ENCODE peak calls at places on chromosomes 6 and 20, in six cellular contexts. A is tibial nerve, H is HepG2, F is ovary, K is A549, U is stomach. T is an unnamed sample.

GRCh38 chr6:128464790-128465189 is 55.6 kb downstream of the PTPRK start:
- DNase-seq in A (no peak), H (no peak), K (no peak), F (no peak), U (no peak), T (no peak)

GRCh38 chr20:23440004-23440403 is 519 bp downstream of the CSTL1 start:
- DNase-seq in A (no peak), H (no peak), K (no peak), U (no peak), F (no peak), T (no peak)

GRCh38 chr20:36062799-36063198 is 91.7 kb upstream of the EPB41L1 start:
- DNase-seq in F (no peak), A (no peak), U (no peak), K (peak), H (no peak), T (no peak)

GRCh38 chr6:12577124-12577845 is 139.3 kb upstream of the PHACTR1 start:
- DNase-seq in A (no peak), H (no peak), F (no peak), U (no peak), K (no peak), T (no peak)

GRCh38 chr6:128036808-128037570 is 136.1 kb upstream of the THEMIS start:
- DNase-seq in F (no peak), H (no peak), U (no peak), A (no peak), K (no peak), T (no peak)

GRCh38 chr6:106442351-106442750 is 81.8 kb downstream of the CRYBG1 start:
- DNase-seq in U (no peak), A (no peak), H (no peak), K (no peak), F (no peak), T (no peak)

GRCh38 chr6:53461041-53461656 is 83.8 kb downstream of the GCLC start:
- DNase-seq in K (no peak), F (no peak), H (no peak), A (no peak), U (no peak), T (no peak)

GRCh38 chr6:68339488-68339887 is 295.6 kb upstream of the ADGRB3 start:
- DNase-seq in H (no peak), F (no peak), K (no peak), U (no peak), A (no peak), T (no peak)

GRCh38 chr6:23245559-23245958 is 676.2 kb downstream of the HDGFL1 start:
- DNase-seq in K (no peak), U (no peak), A (no peak), H (no peak), F (no peak), T (no peak)

GRCh38 chr20:25390538-25391528 is at the start of gene ABHD12:
- DNase-seq in K (peak), A (peak), U (peak), H (peak), F (peak), T (no peak)

GRCh38 chr6:168219167-168219566 is 100.4 kb downstream of the DACT2 start:
- DNase-seq in F (no peak), U (no peak), K (no peak), A (no peak), H (no peak), T (no peak)

GRCh38 chr6:52285174-52286068 is 879 bp upstream of the MCM3 start:
- DNase-seq in H (peak), F (no peak), A (no peak), K (no peak), U (no peak), T (no peak)

GRCh38 chr6:152184573-152185157 is 377.2 kb downstream of the ESR1 start:
- DNase-seq in U (no peak), A (no peak), H (no peak), F (no peak), K (no peak), T (no peak)

GRCh38 chr6:31776563-31776960 is 566 bp downstream of the VWA7 start:
- DNase-seq in U (no peak), H (no peak), A (no peak), K (peak), F (no peak), T (no peak)

GRCh38 chr6:159044899-159045727 is at the start of gene TAGAP:
- DNase-seq in U (peak), A (peak), H (no peak), K (no peak), F (no peak), T (peak)

GRCh38 chr6:49497308-49497707 is 2.4 kb upstream of the GLYATL3 start:
- DNase-seq in F (no peak), A (no peak), U (no peak), H (no peak), K (no peak), T (no peak)

GRCh38 chr6:43724914-43725642 is 37.5 kb upstream of the MRPS18A start:
- DNase-seq in U (peak), K (no peak), H (peak), F (peak), A (peak), T (no peak)

GRCh38 chr6:128124713-128125112 is 223.9 kb upstream of the THEMIS start:
- DNase-seq in H (peak), K (peak), F (no peak), U (no peak), A (no peak), T (no peak)

GRCh38 chr20:5691918-5692618 is 58.1 kb upstream of the SHLD1 start:
- DNase-seq in H (peak), U (no peak), K (no peak), F (no peak), A (no peak), T (no peak)

GRCh38 chr6:10154251-10154650 is 260.6 kb downstream of the TFAP2A start:
- DNase-seq in K (no peak), U (no peak), A (no peak), F (no peak), H (no peak), T (no peak)

GRCh38 chr6:154615483-154616025 is 105.1 kb upstream of the CNKSR3 start:
- DNase-seq in H (peak), K (peak), F (peak), A (peak), U (peak), T (no peak)

GRCh38 chr6:148530976-148531375 is 188.3 kb downstream of the SASH1 start:
- DNase-seq in H (no peak), U (no peak), A (no peak), K (no peak), F (no peak), T (no peak)

GRCh38 chr20:44004306-44004915 is 89.8 kb downstream of the TOX2 start:
- DNase-seq in H (no peak), K (no peak), A (no peak), F (no peak), U (no peak), T (peak)

GRCh38 chr20:64161595-64162238 is 2.5 kb upstream of the MYT1 start:
- DNase-seq in U (no peak), A (no peak), H (peak), F (peak), K (peak), T (no peak)

GRCh38 chr6:169789944-169790927 is 38.8 kb downstream of the ERMARD start:
- DNase-seq in F (peak), H (peak), A (peak), U (peak), K (peak), T (peak)

GRCh38 chr6:24458937-24459336 is 30.4 kb downstream of the GPLD1 start:
- DNase-seq in F (no peak), H (no peak), A (no peak), K (no peak), U (no peak), T (no peak)
- H3K27ac ChIP-seq in F (no peak), H (no peak), A (no peak), K (no peak), U (no peak), T (no peak)

GRCh38 chr20:52681288-52681687 is 290.9 kb upstream of the TSHZ2 start:
- DNase-seq in A (no peak), F (no peak), H (no peak), K (no peak), U (no peak), T (no peak)
- TF ChIP-seq POLR2A in A (no peak), F (no peak), H (no peak), K (no peak), U (no peak), T (no peak)

DNA sequence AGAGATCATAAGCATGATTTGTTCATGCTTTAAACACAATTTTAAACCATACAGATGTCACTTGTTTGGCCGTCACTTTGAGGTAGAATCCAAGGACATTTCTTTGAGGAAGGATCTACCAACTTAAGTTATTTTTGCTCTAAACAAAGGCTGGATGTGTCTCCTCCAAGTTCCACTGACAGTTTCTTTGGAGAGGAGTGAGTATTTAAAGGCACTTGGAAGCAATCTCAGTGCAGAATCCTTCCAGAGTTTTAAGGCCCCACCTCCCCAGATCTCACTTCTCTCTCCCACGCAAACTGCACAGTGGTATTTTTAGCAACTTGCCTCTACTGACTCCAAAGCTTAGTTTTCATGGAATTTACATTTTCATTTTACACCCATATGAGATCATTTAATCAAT is 110.0 kb downstream of the SYCP2 start:
- DNase-seq in H (no peak), A (no peak), U (no peak), K (no peak), F (no peak), T (no peak)
- H3K27ac ChIP-seq in H (no peak), A (no peak), U (no peak), K (no peak), F (no peak), T (no peak)

GRCh38 chr6:75438186-75438880 is 55.3 kb downstream of the FILIP1 start:
- DNase-seq in A (no peak), H (no peak), K (no peak), F (no peak), U (no peak), T (no peak)
- TF ChIP-seq POLR2A in A (no peak), H (no peak), K (no peak), F (no peak), U (no peak), T (no peak)

DNA sequence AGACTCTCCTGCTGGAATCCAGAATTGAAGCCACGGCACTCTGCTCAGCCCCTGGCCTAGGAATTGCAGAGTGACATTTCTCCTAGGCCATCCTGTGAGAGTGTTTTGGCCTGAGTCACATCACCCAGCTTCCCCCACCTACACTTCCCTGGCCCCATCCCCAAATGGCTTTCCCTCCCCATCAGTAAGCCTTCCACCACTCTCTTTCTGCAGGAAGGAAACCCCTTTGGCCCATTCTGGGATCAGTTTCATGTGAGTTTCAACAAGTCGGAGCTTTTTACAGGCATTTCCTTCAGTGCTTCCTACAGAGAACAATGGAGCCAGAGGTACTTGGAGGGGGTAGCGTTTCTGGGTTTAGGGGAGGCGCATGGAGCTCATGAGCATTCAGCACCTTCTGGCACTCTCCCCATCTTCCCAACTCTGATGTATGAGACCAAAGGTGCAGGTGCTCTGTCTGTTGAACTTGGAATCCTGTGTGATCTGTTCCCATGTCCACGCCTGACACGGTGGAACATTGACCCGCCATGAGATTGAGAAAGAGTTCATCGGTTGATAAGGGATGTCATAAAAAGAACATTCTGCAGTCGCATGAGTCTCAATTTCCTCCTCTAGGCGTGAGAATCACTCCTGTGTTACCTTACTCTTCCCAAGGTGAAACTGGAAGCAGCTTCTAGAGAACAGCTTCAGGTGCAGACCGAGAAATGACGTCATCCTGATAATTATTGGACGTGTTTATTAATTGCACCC is 8.9 kb downstream of the POFUT1 start:
- DNase-seq in H (no peak), U (no peak), F (no peak), A (no peak), K (no peak), T (no peak)
- H3K27ac ChIP-seq in H (no peak), U (no peak), F (no peak), A (no peak), K (no peak), T (no peak)

GRCh38 chr6:160991411-160992322 is at the start of gene MAP3K4:
- DNase-seq in U (peak), F (peak), A (peak), H (peak), K (peak), T (no peak)
- TF ChIP-seq POLR2A in U (no peak), F (no peak), A (peak), H (peak), K (peak), T (peak)

T was measured in vagina.